ENCODE peak calls at places on chromosomes 11 and 22, in five cellular contexts. T, M, X, D and I are unnamed samples.

GRCh38 chr22:37197451-37198289 is 9.6 kb upstream of the C1QTNF6 start:
- DNase-seq in T (no peak), M (no peak), X (no peak), D (peak), I (peak)

GRCh38 chr22:35407352-35407751 is 7.4 kb downstream of the MCM5 start:
- DNase-seq in T (no peak), M (no peak), X (no peak), D (no peak), I (no peak)

GRCh38 chr11:88175707-88176066 is 444 bp upstream of the RAB38 start:
- DNase-seq in T (no peak), M (no peak), X (no peak), D (no peak), I (no peak)

GRCh38 chr11:117638913-117639543 is 158.0 kb downstream of the DSCAML1 start:
- DNase-seq in T (no peak), M (no peak), X (no peak), D (no peak), I (no peak)

GRCh38 chr22:19449422-19449767 is 1.9 kb upstream of the C22orf39 start:
- DNase-seq in T (no peak), M (no peak), X (no peak), D (no peak), I (no peak)

GRCh38 chr22:46008291-46008690 is 31.3 kb upstream of the WNT7B start:
- DNase-seq in T (no peak), M (no peak), X (no peak), D (no peak), I (no peak)

GRCh38 chr11:72224587-72225410 is at the start of gene INPPL1:
- DNase-seq in T (peak), M (no peak), X (no peak), D (peak), I (peak)

GRCh38 chr11:2072551-2073261 is 66.5 kb downstream of the IGF2 start:
- DNase-seq in T (no peak), M (no peak), X (no peak), D (no peak), I (peak)

GRCh38 chr22:36916034-36916433 is 2.6 kb downstream of the CSF2RB start:
- DNase-seq in T (no peak), M (no peak), X (no peak), D (no peak), I (no peak)

GRCh38 chr22:32880906-32881596 is 79.5 kb downstream of the TIMP3 start:
- DNase-seq in T (no peak), M (no peak), X (no peak), D (no peak), I (peak)

GRCh38 chr11:43419460-43419859 is 60.7 kb downstream of the TTC17 start:
- DNase-seq in T (no peak), M (no peak), X (no peak), D (peak), I (peak)

GRCh38 chr11:117983163-117983475 is 3.1 kb upstream of the IL10RA start:
- DNase-seq in T (peak), M (no peak), X (no peak), D (no peak), I (no peak)

GRCh38 chr11:93604276-93604675 is 57.2 kb upstream of the CEP295 start:
- DNase-seq in T (no peak), M (no peak), X (no peak), D (no peak), I (no peak)

GRCh38 chr11:84901986-84902385 is 725.2 kb downstream of the DLG2 start:
- DNase-seq in T (no peak), M (no peak), X (no peak), D (no peak), I (no peak)

GRCh38 chr22:30422481-30423295 is 2.9 kb upstream of the MTFP1 start:
- DNase-seq in T (peak), M (peak), X (peak), D (peak), I (peak)

GRCh38 chr11:123185326-123185725 is 9.7 kb downstream of the CLMP start:
- DNase-seq in T (peak), M (no peak), X (no peak), D (no peak), I (no peak)

GRCh38 chr11:118640332-118641154 is 33.1 kb downstream of the PHLDB1 start:
- DNase-seq in T (no peak), M (no peak), X (no peak), D (no peak), I (no peak)

GRCh38 chr11:73203790-73204189 is 14.3 kb upstream of the P2RY2 start:
- DNase-seq in T (no peak), M (no peak), X (no peak), D (no peak), I (no peak)

GRCh38 chr22:29332886-29333496 is 17.5 kb upstream of the RASL10A start:
- DNase-seq in T (no peak), M (no peak), X (no peak), D (no peak), I (no peak)

GRCh38 chr11:17508306-17508705 is 31.7 kb upstream of the ABCC8 start:
- DNase-seq in T (no peak), M (no peak), X (no peak), D (peak), I (no peak)

GRCh38 chr11:130652671-130653335 is 204.4 kb downstream of the ADAMTS15 start:
- DNase-seq in T (no peak), M (no peak), X (no peak), D (no peak), I (peak)

GRCh38 chr11:104199041-104199440 is 35.1 kb upstream of the PDGFD start:
- DNase-seq in T (no peak), M (no peak), X (no peak), D (no peak), I (no peak)
- H2BK12ac ChIP-seq in T (no peak), M (no peak), X (no peak), D (no peak), I (no peak)

GRCh38 chr22:26972281-26972680 is 314.9 kb downstream of the MIAT start:
- DNase-seq in T (no peak), M (no peak), X (no peak), D (no peak), I (peak)
- H3K14ac ChIP-seq in T (no peak), M (no peak), X (no peak), D (no peak), I (no peak)

GRCh38 chr22:22789233-22789921 is 98.2 kb upstream of the IGLL5 start:
- DNase-seq in T (no peak), M (no peak), X (no peak), D (no peak), I (no peak)

GRCh38 chr22:22787151-22787550 is 100.5 kb upstream of the IGLL5 start:
- DNase-seq in T (no peak), M (no peak), X (no peak), D (no peak), I (no peak)

GRCh38 chr22:22788460-22789037 is 99.1 kb upstream of the IGLL5 start:
- DNase-seq in T (no peak), M (no peak), X (no peak), D (no peak), I (no peak)

GRCh38 chr22:22786301-22787115 is 101.1 kb upstream of the IGLL5 start:
- DNase-seq in T (no peak), M (no peak), X (no peak), D (no peak), I (no peak)

GRCh38 chr22:22787805-22788459 is 99.7 kb upstream of the IGLL5 start:
- DNase-seq in T (peak), M (peak), X (no peak), D (peak), I (peak)
- H2BK12ac ChIP-seq in T (no peak), M (no peak), X (no peak), D (no peak), I (no peak)

DNA sequence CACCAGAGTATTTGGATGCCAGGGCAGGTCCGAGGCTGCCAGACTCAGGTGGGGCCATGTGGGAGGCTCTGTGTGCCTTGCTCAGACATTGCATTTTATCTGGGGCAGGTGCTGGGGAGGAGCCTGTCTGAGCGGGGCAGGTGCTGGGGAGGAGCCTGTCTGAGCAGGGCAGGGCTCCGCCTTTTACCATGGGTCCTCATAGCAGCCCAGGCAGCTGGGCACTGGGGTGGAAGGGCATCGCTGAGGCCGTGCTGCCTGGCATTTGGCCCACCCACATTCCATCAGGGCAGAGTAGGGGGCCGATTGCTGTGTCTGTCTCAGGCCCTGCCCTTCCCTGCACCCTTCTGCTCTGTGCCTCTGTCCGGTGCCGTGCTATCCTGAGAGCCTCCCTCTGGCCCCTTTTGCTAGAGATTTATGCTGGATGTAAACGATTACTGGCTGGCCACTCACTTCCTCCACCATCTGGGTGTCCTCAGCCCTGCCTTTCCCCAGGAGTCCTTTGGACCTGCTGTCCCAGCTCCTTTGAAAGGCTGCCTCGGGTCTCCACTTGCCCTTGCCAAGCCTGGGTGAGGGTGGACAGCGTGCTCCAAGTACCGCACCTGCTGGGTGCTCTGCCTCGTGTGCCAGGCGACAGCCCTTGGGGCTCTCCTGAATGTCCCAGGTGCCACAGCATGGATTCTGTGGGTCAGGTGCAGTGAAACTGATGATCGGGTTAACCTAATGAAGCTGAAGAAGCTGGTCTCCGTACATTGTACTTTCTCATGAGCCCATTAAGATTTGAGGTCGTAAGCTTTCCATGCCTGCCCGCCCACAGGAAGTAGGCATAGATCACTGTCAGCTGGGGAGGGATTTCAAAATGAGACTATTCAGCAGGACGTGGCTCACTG is 281.6 kb downstream of the TBC1D22A start:
- DNase-seq in T (peak), M (no peak), X (no peak), D (peak), I (peak)
- H3K14ac ChIP-seq in T (no peak), M (peak), X (no peak), D (no peak), I (no peak)

GRCh38 chr11:134783219-134783618 is 371.2 kb upstream of the B3GAT1 start:
- DNase-seq in T (no peak), M (no peak), X (no peak), D (no peak), I (no peak)
- H2BK12ac ChIP-seq in T (no peak), M (no peak), X (no peak), D (no peak), I (no peak)

DNA sequence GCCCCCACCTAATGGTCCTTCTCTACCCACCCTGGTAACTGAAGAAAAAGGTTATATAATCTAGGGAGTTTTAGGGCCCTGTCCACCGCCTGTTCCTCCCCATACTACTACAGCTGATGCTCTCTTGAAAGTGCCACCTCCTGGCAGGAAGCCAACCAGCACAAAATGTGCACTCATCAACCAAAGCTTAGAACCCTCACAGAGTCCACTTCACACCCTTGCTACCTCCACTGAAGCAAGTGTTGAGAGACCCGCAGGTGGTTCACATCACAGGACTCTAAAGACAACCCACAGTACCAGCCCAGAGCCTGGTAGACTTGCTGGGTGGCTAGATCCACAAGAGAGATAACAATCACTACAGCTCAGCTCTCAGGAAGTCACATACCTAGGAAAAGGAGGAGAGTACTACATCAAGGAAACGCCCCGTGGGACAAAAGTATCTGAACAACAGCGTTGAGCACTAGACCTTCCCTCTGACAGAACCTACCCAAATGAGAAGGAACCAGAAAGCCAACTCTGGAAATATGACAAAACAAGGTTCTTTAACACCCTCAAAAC is 17.5 kb upstream of the OR10W1 start:
- DNase-seq in T (no peak), M (no peak), X (no peak), D (peak), I (no peak)
- H3K14ac ChIP-seq in T (no peak), M (no peak), X (no peak), D (no peak), I (no peak)

GRCh38 chr22:24363243-24363642 is 64.2 kb upstream of the ADORA2A start:
- DNase-seq in T (no peak), M (no peak), X (no peak), D (no peak), I (no peak)

GRCh38 chr22:24357547-24357946 is 69.9 kb upstream of the ADORA2A start:
- DNase-seq in T (no peak), M (no peak), X (no peak), D (no peak), I (peak)

GRCh38 chr22:24358105-24358836 is 69.1 kb upstream of the ADORA2A start:
- DNase-seq in T (no peak), M (no peak), X (no peak), D (no peak), I (peak)

GRCh38 chr22:24361976-24362646 is 65.3 kb upstream of the ADORA2A start:
- DNase-seq in T (no peak), M (no peak), X (no peak), D (no peak), I (no peak)

DNA sequence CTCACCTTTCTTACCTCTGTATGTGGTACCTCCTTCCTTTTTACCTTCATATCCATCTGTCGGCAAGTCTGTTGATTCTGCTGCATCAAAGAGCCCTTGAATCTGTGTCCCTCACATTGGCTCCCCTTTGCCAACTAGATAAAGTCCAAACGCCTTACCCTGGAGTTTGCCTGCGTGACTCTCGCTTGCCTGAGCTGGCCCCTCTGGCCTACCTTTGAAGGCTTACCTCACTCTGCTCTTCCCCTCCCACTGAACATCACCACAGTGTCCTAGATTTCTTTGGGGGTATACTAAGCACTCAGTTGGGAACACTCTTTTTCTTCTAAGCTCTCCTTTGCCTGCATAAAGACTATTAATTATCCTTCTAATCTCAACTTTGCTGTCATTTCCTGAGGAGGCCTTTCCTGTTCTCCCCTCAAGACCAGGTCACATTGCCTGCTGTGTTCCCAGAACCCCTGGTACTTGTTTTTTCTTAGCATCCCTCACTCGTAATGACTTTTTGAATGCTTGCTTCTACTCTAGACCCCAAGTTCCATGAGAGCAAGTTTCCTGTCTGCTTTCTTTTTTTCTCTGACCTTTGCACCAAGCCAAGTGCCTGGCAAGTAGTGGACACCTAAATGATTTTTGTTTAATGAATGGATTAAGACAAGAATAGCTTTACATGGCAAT is 67.8 kb upstream of the ADORA2A start:
- DNase-seq in T (no peak), M (no peak), X (no peak), D (no peak), I (peak)
- H2BK12ac ChIP-seq in T (no peak), M (no peak), X (no peak), D (no peak), I (no peak)

GRCh38 chr11:3854660-3854976 is 846 bp upstream of the STIM1 start:
- DNase-seq in T (no peak), M (no peak), X (no peak), D (no peak), I (no peak)
- H3K14ac ChIP-seq in T (no peak), M (no peak), X (no peak), D (no peak), I (no peak)